ENCODE peak calls at places on chromosomes 4 and X, in six cellular contexts. One of them, this sample, is unnamed.

GRCh38 chrX:88746925-88747324 is at the start of gene CPXCR1:
- DNase-seq in H1: no peak
- DNase-seq in uterus: no peak
- DNase-seq in IMR-90: no peak
- DNase-seq in testis: no peak
- DNase-seq in Peyer's patch: no peak
- DNase-seq in this sample: no peak

GRCh38 chr4:169090479-169091215 is 80.6 kb upstream of the CBR4 start:
- DNase-seq in H1: no peak
- DNase-seq in uterus: no peak
- DNase-seq in IMR-90: no peak
- DNase-seq in testis: no peak
- DNase-seq in Peyer's patch: no peak
- DNase-seq in this sample: no peak

GRCh38 chrX:153971632-153972367 is at the start of gene HCFC1:
- DNase-seq in H1: no peak
- DNase-seq in uterus: peak; percentile 94
- DNase-seq in IMR-90: peak; percentile 84
- DNase-seq in testis: peak; percentile 90
- DNase-seq in Peyer's patch: peak; percentile 88
- DNase-seq in this sample: peak; percentile 89

GRCh38 chrX:28966335-28966734 is 379.1 kb downstream of the IL1RAPL1 start:
- DNase-seq in H1: no peak
- DNase-seq in uterus: no peak
- DNase-seq in IMR-90: peak; percentile 23
- DNase-seq in testis: no peak
- DNase-seq in Peyer's patch: no peak
- DNase-seq in this sample: no peak

GRCh38 chr4:83285022-83285387 is 407 bp upstream of the COQ2 start:
- DNase-seq in H1: no peak
- DNase-seq in uterus: no peak
- DNase-seq in IMR-90: peak; percentile 29
- DNase-seq in testis: no peak
- DNase-seq in Peyer's patch: no peak
- DNase-seq in this sample: peak; percentile 21

GRCh38 chr4:126647320-126647719 is 985.4 kb upstream of the INTU start:
- DNase-seq in H1: no peak
- DNase-seq in uterus: no peak
- DNase-seq in IMR-90: no peak
- DNase-seq in testis: no peak
- DNase-seq in Peyer's patch: no peak
- DNase-seq in this sample: no peak

GRCh38 chr4:121690001-121690400 is 6.8 kb downstream of the ANXA5 start:
- DNase-seq in H1: no peak
- DNase-seq in uterus: no peak
- DNase-seq in IMR-90: peak; percentile 86
- DNase-seq in testis: no peak
- DNase-seq in Peyer's patch: no peak
- DNase-seq in this sample: no peak

GRCh38 chr4:27049101-27049829 is 188.6 kb downstream of the STIM2 start:
- DNase-seq in H1: no peak
- DNase-seq in uterus: no peak
- DNase-seq in IMR-90: no peak
- DNase-seq in testis: no peak
- DNase-seq in Peyer's patch: no peak
- DNase-seq in this sample: peak; percentile 37

GRCh38 chr4:120406960-120407359 is 340.3 kb upstream of the MAD2L1 start:
- DNase-seq in H1: no peak
- DNase-seq in uterus: no peak
- DNase-seq in IMR-90: no peak
- DNase-seq in testis: no peak
- DNase-seq in Peyer's patch: no peak
- DNase-seq in this sample: no peak

GRCh38 chrX:47958943-47959342 is 44.8 kb downstream of the ZNF182 start:
- DNase-seq in H1: no peak
- DNase-seq in uterus: no peak
- DNase-seq in IMR-90: no peak
- DNase-seq in testis: no peak
- DNase-seq in Peyer's patch: no peak
- DNase-seq in this sample: no peak

GRCh38 chrX:26783512-26784225 is 567.7 kb downstream of the MAGEB5 start:
- DNase-seq in H1: peak; percentile 17
- DNase-seq in uterus: no peak
- DNase-seq in IMR-90: peak; percentile 11
- DNase-seq in testis: peak; percentile 48
- DNase-seq in Peyer's patch: no peak
- DNase-seq in this sample: no peak

GRCh38 chr4:77651820-77652219 is 46.2 kb downstream of the CXCL13 start:
- DNase-seq in H1: no peak
- DNase-seq in uterus: no peak
- DNase-seq in IMR-90: no peak
- DNase-seq in testis: no peak
- DNase-seq in Peyer's patch: no peak
- DNase-seq in this sample: no peak

GRCh38 chr4:113976937-113977855 is 2.3 kb downstream of the ARSJ start:
- DNase-seq in H1: no peak
- DNase-seq in uterus: no peak
- DNase-seq in IMR-90: peak; percentile 31
- DNase-seq in testis: no peak
- DNase-seq in Peyer's patch: no peak
- DNase-seq in this sample: no peak

GRCh38 chrX:39857780-39858179 is 240.0 kb downstream of the BCOR start:
- DNase-seq in H1: no peak
- DNase-seq in uterus: no peak
- DNase-seq in IMR-90: no peak
- DNase-seq in testis: no peak
- DNase-seq in Peyer's patch: no peak
- DNase-seq in this sample: no peak

GRCh38 chr4:7186516-7187296 is 5.6 kb upstream of the SORCS2 start:
- DNase-seq in H1: no peak
- DNase-seq in uterus: peak; percentile 9
- DNase-seq in IMR-90: no peak
- DNase-seq in testis: no peak
- DNase-seq in Peyer's patch: no peak
- DNase-seq in this sample: peak; percentile 74

GRCh38 chrX:65607070-65607742 is 60.2 kb upstream of the MSN start:
- DNase-seq in H1: no peak
- DNase-seq in uterus: no peak
- DNase-seq in IMR-90: peak; percentile 42
- DNase-seq in testis: no peak
- DNase-seq in Peyer's patch: no peak
- DNase-seq in this sample: peak; percentile 17

GRCh38 chrX:22748093-22748999 is 251.4 kb upstream of the DDX53 start:
- DNase-seq in H1: peak; percentile 9
- DNase-seq in uterus: peak; percentile 27
- DNase-seq in IMR-90: peak; percentile 47
- DNase-seq in testis: peak; percentile 27
- DNase-seq in Peyer's patch: no peak
- DNase-seq in this sample: no peak

GRCh38 chr4:40307627-40308497 is 27.3 kb upstream of the CHRNA9 start:
- DNase-seq in H1: no peak
- DNase-seq in uterus: no peak
- DNase-seq in IMR-90: no peak
- DNase-seq in testis: no peak
- DNase-seq in Peyer's patch: no peak
- DNase-seq in this sample: no peak
- TF ChIP-seq CTCF in H1: no peak
- TF ChIP-seq CTCF in uterus: no peak
- TF ChIP-seq CTCF in IMR-90: no peak
- TF ChIP-seq CTCF in testis: no peak
- TF ChIP-seq CTCF in Peyer's patch: no peak
- TF ChIP-seq CTCF in this sample: no peak

GRCh38 chrX:110321670-110322069 is 3.8 kb upstream of the AMMECR1 start:
- DNase-seq in H1: no peak
- DNase-seq in uterus: no peak
- DNase-seq in IMR-90: no peak
- DNase-seq in testis: no peak
- DNase-seq in Peyer's patch: no peak
- DNase-seq in this sample: no peak
- H3K4me3 ChIP-seq in H1: no peak overlapping the region
- H3K4me3 ChIP-seq in uterus: no peak overlapping the region
- H3K4me3 ChIP-seq in IMR-90: no peak overlapping the region
- H3K4me3 ChIP-seq in testis: no peak overlapping the region
- H3K4me3 ChIP-seq in Peyer's patch: no peak overlapping the region
- H3K4me3 ChIP-seq in this sample: no peak overlapping the region

GRCh38 chr4:145178740-145179139 is 1.6 kb downstream of the OTUD4 start:
- DNase-seq in H1: no peak
- DNase-seq in uterus: no peak
- DNase-seq in IMR-90: no peak
- DNase-seq in testis: no peak
- DNase-seq in Peyer's patch: no peak
- DNase-seq in this sample: no peak

GRCh38 chr4:145179201-145179860 is 1.1 kb downstream of the OTUD4 start:
- DNase-seq in H1: no peak
- DNase-seq in uterus: peak; percentile 63
- DNase-seq in IMR-90: peak; percentile 49
- DNase-seq in testis: peak; percentile 82
- DNase-seq in Peyer's patch: peak; percentile 85
- DNase-seq in this sample: peak; percentile 44

GRCh38 chr4:145181091-145181501 is 707 bp upstream of the OTUD4 start:
- DNase-seq in H1: no peak
- DNase-seq in uterus: no peak
- DNase-seq in IMR-90: no peak
- DNase-seq in testis: no peak
- DNase-seq in Peyer's patch: no peak
- DNase-seq in this sample: no peak

GRCh38 chr4:145182212-145182611 is 1.8 kb upstream of the OTUD4 start:
- DNase-seq in H1: no peak
- DNase-seq in uterus: no peak
- DNase-seq in IMR-90: no peak
- DNase-seq in testis: no peak
- DNase-seq in Peyer's patch: no peak
- DNase-seq in this sample: no peak

GRCh38 chr4:145180298-145181090 is at the start of gene OTUD4:
- DNase-seq in H1: peak; percentile 82
- DNase-seq in uterus: peak; percentile 95
- DNase-seq in IMR-90: peak; percentile 94
- DNase-seq in testis: peak; percentile 96
- DNase-seq in Peyer's patch: peak; percentile 95
- DNase-seq in this sample: peak; percentile 94
- TF ChIP-seq POLR2A in H1: peak; percentile 71
- TF ChIP-seq POLR2A in uterus: peak; percentile 41
- TF ChIP-seq POLR2A in IMR-90: no peak
- TF ChIP-seq POLR2A in testis: no peak
- TF ChIP-seq POLR2A in Peyer's patch: peak; percentile 63
- TF ChIP-seq POLR2A in this sample: no peak

GRCh38 chrX:44039556-44039955 is 66.4 kb upstream of the NDP start:
- DNase-seq in H1: no peak
- DNase-seq in uterus: no peak
- DNase-seq in IMR-90: no peak
- DNase-seq in testis: no peak
- DNase-seq in Peyer's patch: no peak
- DNase-seq in this sample: no peak

GRCh38 chrX:44042731-44043130 is 69.5 kb upstream of the NDP start:
- DNase-seq in H1: no peak
- DNase-seq in uterus: peak; percentile 40
- DNase-seq in IMR-90: peak; percentile 50
- DNase-seq in testis: peak; percentile 16
- DNase-seq in Peyer's patch: no peak
- DNase-seq in this sample: no peak

GRCh38 chrX:44042124-44042523 is 68.9 kb upstream of the NDP start:
- DNase-seq in H1: no peak
- DNase-seq in uterus: no peak
- DNase-seq in IMR-90: peak; percentile 7
- DNase-seq in testis: no peak
- DNase-seq in Peyer's patch: no peak
- DNase-seq in this sample: no peak

GRCh38 chrX:44043496-44043895 is 70.3 kb upstream of the NDP start:
- DNase-seq in H1: no peak
- DNase-seq in uterus: no peak
- DNase-seq in IMR-90: no peak
- DNase-seq in testis: no peak
- DNase-seq in Peyer's patch: no peak
- DNase-seq in this sample: no peak
- TF ChIP-seq CTCF in H1: no peak
- TF ChIP-seq CTCF in uterus: no peak
- TF ChIP-seq CTCF in IMR-90: no peak
- TF ChIP-seq CTCF in testis: no peak
- TF ChIP-seq CTCF in Peyer's patch: no peak
- TF ChIP-seq CTCF in this sample: no peak

DNA sequence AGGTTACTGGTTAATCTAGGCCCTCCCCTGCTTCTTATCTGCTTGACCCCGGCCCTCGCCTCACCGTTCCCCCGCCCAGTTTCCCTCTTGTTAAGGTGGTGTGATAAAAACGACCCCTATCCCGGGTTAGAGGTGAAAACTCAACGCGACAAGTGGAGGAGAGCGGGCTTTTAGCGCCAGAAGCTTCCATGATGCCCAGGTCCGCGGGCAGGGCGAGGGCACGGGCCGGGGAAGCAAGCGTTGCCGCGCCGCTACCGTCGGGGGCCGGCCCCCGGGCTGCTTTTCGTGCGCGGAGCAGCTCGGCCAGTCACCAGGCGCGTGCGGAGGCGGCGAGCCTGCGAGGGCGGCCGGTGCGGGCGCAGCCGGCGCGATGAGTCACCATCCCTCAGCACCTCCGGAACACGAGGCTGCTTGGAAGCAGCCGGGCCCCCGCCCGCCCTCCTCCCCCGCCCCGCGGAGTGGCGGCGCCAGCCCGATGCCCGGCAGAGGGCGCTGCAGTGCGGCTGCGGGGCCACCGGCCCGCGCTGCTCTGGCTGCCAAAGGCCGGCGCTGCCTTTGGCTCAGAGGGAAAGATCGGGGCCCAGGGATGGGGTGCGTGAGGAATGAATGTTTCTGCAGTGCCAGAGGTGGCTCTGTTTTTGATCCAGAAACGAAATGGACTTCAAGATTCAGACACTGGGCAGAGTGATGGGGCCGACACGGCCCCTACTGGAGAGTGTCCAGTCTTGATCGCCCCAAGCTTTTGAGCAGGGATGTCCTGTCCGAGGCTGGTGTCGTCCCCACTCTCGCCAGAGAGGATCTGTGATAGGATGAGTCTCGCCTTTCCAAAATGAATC is 107.8 kb downstream of the NHSL2 start:
- DNase-seq in H1: peak; percentile 43
- DNase-seq in uterus: peak; percentile 88
- DNase-seq in IMR-90: peak; percentile 90
- DNase-seq in testis: peak; percentile 81
- DNase-seq in Peyer's patch: peak; percentile 87
- DNase-seq in this sample: peak; percentile 68
- H3K4me3 ChIP-seq in H1: peak overlapping the region; percentile 12
- H3K4me3 ChIP-seq in uterus: no peak overlapping the region
- H3K4me3 ChIP-seq in IMR-90: no peak overlapping the region
- H3K4me3 ChIP-seq in testis: peak overlapping the region; percentile 21
- H3K4me3 ChIP-seq in Peyer's patch: peak overlapping the region; percentile 37
- H3K4me3 ChIP-seq in this sample: no peak overlapping the region

DNA sequence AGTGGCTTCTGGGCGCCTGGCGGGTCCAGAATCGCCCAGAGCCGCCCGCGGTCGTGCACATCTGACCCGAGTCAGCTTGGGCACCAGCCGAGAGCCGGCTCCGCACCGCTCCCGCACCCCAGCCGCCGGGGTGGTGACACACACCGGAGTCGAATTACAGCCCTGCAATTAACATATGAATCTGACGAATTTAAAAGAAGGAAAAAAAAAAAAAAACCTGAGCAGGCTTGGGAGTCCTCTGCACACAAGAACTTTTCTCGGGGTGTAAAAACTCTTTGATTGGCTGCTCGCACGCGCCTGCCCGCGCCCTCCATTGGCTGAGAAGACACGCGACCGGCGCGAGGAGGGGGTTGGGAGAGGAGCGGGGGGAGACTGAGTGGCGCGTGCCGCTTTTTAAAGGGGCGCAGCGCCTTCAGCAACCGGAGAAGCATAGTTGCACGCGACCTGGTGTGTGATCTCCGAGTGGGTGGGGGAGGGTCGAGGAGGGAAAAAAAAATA is at the start of gene ATOH1:
- DNase-seq in H1: peak; percentile 84
- DNase-seq in uterus: no peak
- DNase-seq in IMR-90: no peak
- DNase-seq in testis: peak; percentile 50
- DNase-seq in Peyer's patch: peak; percentile 84
- DNase-seq in this sample: no peak
- TF ChIP-seq POLR2A in H1: no peak
- TF ChIP-seq POLR2A in uterus: no peak
- TF ChIP-seq POLR2A in IMR-90: no peak
- TF ChIP-seq POLR2A in testis: no peak
- TF ChIP-seq POLR2A in Peyer's patch: peak; percentile 32
- TF ChIP-seq POLR2A in this sample: no peak